ENCODE peak calls at places on chromosomes 1 and 21, in seven cellular contexts. M is transverse colon, K is GM12891, I is breast epithelium, L is K562, S is upper lobe of left lung, J is stomach. A is an unnamed sample.

GRCh38 chr1:229788004-229788403 is 162.0 kb downstream of the URB2 start:
- DNase-seq in J (no peak), K (no peak), I (no peak), L (no peak), S (no peak), M (no peak), A (no peak)

GRCh38 chr1:11052839-11053757 is 6.1 kb upstream of the MASP2 start:
- DNase-seq in S (no peak), I (no peak), J (no peak), M (peak; percentile 21), L (peak; percentile 66), K (no peak), A (no peak)

GRCh38 chr1:178399177-178399728 is 97.5 kb downstream of the CLEC20A start:
- DNase-seq in J (no peak), M (no peak), K (no peak), L (no peak), S (no peak), I (no peak), A (no peak)

GRCh38 chr1:107648071-107648470 is 316.9 kb downstream of the VAV3 start:
- DNase-seq in I (no peak), K (no peak), J (no peak), M (no peak), L (no peak), S (no peak), A (no peak)

GRCh38 chr1:58487002-58487401 is 59.5 kb downstream of the OMA1 start:
- DNase-seq in L (no peak), K (no peak), J (no peak), M (no peak), I (no peak), S (no peak), A (no peak)

GRCh38 chr1:111448482-111448917 is 556 bp downstream of the WDR77 start:
- DNase-seq in K (no peak), L (peak; percentile 56), I (peak; percentile 27), M (no peak), J (no peak), S (no peak), A (no peak)

GRCh38 chr1:173489149-173489600 is 12.0 kb downstream of the PRDX6 start:
- DNase-seq in K (no peak), I (no peak), M (no peak), J (no peak), S (no peak), L (no peak), A (no peak)

GRCh38 chr21:28754127-28754611 is 238.5 kb downstream of the LTN1 start:
- DNase-seq in K (no peak), I (no peak), L (no peak), M (peak; percentile 8), S (no peak), J (no peak), A (peak; percentile 82)

GRCh38 chr1:88180449-88181108 is 503.5 kb upstream of the PKN2 start:
- DNase-seq in S (no peak), L (peak; percentile 43), M (peak; percentile 83), J (peak; percentile 69), I (peak; percentile 26), K (peak; percentile 15), A (peak; percentile 71)

DNA sequence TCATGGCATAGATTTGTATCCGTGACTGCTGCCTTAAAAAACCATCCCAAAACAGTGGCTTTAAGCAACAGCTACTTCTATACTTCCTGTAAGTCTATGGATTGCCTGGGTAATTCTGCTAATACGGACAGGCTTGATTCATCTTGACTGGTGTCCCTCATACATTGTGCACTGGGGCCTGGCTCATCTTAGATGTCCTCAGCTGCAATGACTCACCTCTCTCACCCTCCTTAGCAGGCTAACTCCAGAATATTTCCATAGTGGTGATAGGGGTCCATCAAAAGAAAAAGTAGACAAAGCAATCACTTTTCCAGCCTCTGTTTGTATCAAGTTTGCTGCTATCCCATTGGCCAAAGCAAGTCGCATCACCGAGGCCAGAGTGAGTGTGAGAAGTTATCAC is 409.1 kb upstream of the KAZN start:
- DNase-seq in M (no peak), I (no peak), S (no peak), K (no peak), J (no peak), L (no peak), A (no peak)
- TF ChIP-seq POLR2AphosphoS5 in M (no peak), I (no peak), S (no peak), K (no peak), J (no peak), L (no peak), A (no peak)

DNA sequence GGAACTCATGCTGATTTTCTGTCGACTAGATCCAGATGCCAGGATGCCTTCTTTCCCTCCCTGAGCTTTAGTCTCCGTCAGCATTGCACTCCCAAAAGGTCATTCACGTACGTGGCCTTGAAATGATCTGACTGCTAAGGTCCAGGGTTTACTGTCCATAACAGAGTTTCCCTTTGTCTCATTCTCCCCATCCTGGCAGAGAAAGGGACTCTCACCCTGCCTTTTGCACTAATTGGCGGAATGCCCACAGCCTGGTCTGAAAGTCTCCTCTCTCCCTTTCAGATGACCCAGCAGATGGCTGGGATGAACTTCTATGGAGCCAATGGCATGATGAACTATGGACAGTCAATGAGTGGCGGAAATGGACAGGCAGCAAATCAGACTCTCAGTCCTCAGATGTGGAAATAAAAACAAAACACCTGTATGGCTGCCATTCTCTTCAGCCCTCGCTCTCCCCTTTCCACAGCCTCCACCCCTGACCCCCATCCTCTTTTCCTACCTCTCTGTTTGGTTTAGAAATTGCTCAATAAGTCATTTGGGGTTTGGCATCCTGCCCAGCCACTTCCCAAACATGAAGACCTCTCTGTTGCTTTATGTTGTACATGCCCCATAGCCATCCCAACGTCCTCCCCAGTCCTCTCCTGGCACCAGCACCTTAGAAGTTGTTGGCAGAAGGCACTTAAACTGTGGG is 28.4 kb upstream of the ZFP69B start:
- DNase-seq in I (no peak), J (peak; percentile 37), M (no peak), K (no peak), L (no peak), S (no peak), A (no peak)
- TF ChIP-seq POLR2A in I (no peak), J (no peak), M (no peak), K (no peak), L (no peak), S (no peak), A (no peak)

DNA sequence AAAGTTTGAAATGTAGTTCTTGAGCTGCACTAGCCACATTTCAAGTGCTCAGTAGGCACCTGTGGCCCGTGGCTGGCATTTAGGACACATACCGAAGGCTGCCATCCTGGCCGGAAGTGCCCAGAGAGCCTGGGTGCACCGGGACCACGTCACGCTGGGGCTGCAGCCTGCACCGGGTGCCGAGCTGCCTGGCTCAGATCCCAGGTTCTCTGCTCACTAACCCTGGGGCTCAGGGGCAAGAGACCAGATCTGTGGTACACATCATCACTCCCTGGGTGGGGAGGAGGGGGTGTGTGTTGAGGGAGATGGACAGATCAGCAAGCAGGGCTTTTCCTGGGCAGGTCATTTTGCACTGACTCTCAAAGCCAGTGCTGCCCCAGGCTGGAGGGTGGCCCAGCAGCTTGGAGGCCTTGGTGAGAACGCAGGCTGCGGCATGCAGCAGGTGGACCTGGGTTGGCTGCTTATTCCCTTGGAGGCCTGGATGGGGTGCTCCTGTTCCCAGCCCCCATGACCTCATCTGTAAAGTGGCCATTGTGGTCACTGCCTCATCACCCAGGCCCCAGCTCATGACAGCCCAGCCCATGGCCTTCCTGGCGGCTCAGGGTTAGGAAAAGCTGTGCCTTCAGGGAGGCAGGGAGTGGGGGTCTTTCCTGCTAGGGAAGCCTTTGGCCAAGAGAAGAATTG is 23.6 kb downstream of the TMEM201 start:
- DNase-seq in M (no peak), K (no peak), S (peak; percentile 63), I (no peak), J (no peak), L (no peak), A (no peak)
- TF ChIP-seq POLR2AphosphoS5 in M (no peak), K (no peak), S (no peak), I (no peak), J (no peak), L (no peak), A (no peak)

DNA sequence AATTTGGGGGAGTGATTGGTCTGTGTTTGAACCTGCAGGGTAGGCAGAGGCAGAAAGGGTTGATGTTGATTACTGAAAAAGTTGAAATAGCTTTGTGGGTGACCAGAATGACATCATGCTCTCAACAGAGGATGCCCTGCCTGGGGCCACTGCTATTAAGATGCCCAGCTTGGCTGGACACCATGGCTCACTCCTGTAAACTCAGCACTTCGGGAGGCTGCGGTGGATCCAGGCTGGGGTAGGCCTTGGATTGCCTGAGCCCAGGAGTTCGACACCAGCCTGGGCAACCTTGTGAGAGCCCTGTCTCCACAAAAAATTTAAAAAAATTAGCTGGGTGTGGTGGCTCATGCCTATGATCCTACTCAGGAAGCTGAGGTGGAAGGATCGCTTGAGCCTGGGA is 42.8 kb upstream of the CACNA1E start:
- DNase-seq in M (no peak), K (no peak), J (no peak), L (no peak), I (no peak), S (no peak), A (no peak)
- TF ChIP-seq POLR2A in M (no peak), K (no peak), J (no peak), L (no peak), I (no peak), S (no peak), A (no peak)

GRCh38 chr1:118143828-118144227 is 41.2 kb downstream of the SPAG17 start:
- DNase-seq in J (no peak), L (no peak), I (no peak), K (no peak), M (no peak), S (no peak), A (no peak)
- TF ChIP-seq POLR2AphosphoS5 in J (no peak), L (no peak), I (no peak), K (no peak), M (no peak), S (no peak), A (no peak)